ENCODE peak calls at places on chromosomes 7 and 10, in nine cellular contexts. One of them, this sample, is unnamed.

GRCh38 chr10:125064681-125065492 is 95.5 kb downstream of the CTBP2 start:
- DNase-seq in stimulated activated CD4-positive, alpha-beta T cell treated with anti-CD3 and anti-CD28 coated beads, Interleukin-12 subunit alpha, Interleukin-12 subunit beta, amount 100 ng/mL, for 24 hours: peak
- DNase-seq in stimulated activated CD8-positive, alpha-beta memory T cell treated with anti-CD3 and anti-CD28 coated beads, Interleukin-2, amount 100 ng/mL, for 48 hours: peak
- DNase-seq in mesendoderm: peak
- DNase-seq in T-helper 9 cell: no peak
- DNase-seq in HEK293T: no peak
- DNase-seq in T-helper 1 cell: no peak
- DNase-seq in HT1080: peak
- DNase-seq in K562: no peak
- DNase-seq in this sample: no peak

GRCh38 chr7:74475243-74475986 is 21.7 kb downstream of the GTF2IRD1 start:
- DNase-seq in K562: no peak
- DNase-seq in HEK293T: no peak
- DNase-seq in T-helper 1 cell: no peak
- DNase-seq in T-helper 9 cell: no peak
- DNase-seq in stimulated activated CD8-positive, alpha-beta memory T cell treated with anti-CD3 and anti-CD28 coated beads, Interleukin-2, amount 100 ng/mL, for 48 hours: no peak
- DNase-seq in stimulated activated CD4-positive, alpha-beta T cell treated with anti-CD3 and anti-CD28 coated beads, Interleukin-12 subunit alpha, Interleukin-12 subunit beta, amount 100 ng/mL, for 24 hours: no peak
- DNase-seq in mesendoderm: no peak
- DNase-seq in HT1080: no peak
- DNase-seq in this sample: no peak

GRCh38 chr10:11339660-11340059 is 271.8 kb downstream of the USP6NL start:
- DNase-seq in T-helper 1 cell: no peak
- DNase-seq in stimulated activated CD8-positive, alpha-beta memory T cell treated with anti-CD3 and anti-CD28 coated beads, Interleukin-2, amount 100 ng/mL, for 48 hours: no peak
- DNase-seq in stimulated activated CD4-positive, alpha-beta T cell treated with anti-CD3 and anti-CD28 coated beads, Interleukin-12 subunit alpha, Interleukin-12 subunit beta, amount 100 ng/mL, for 24 hours: no peak
- DNase-seq in mesendoderm: no peak
- DNase-seq in K562: no peak
- DNase-seq in HT1080: no peak
- DNase-seq in T-helper 9 cell: no peak
- DNase-seq in HEK293T: no peak
- DNase-seq in this sample: no peak

GRCh38 chr7:31517103-31517502 is 3.2 kb downstream of the ITPRID1 start:
- DNase-seq in stimulated activated CD4-positive, alpha-beta T cell treated with anti-CD3 and anti-CD28 coated beads, Interleukin-12 subunit alpha, Interleukin-12 subunit beta, amount 100 ng/mL, for 24 hours: no peak
- DNase-seq in K562: no peak
- DNase-seq in HT1080: no peak
- DNase-seq in T-helper 9 cell: no peak
- DNase-seq in HEK293T: no peak
- DNase-seq in stimulated activated CD8-positive, alpha-beta memory T cell treated with anti-CD3 and anti-CD28 coated beads, Interleukin-2, amount 100 ng/mL, for 48 hours: no peak
- DNase-seq in mesendoderm: no peak
- DNase-seq in T-helper 1 cell: no peak
- DNase-seq in this sample: no peak

GRCh38 chr10:75408512-75408881 is 6.9 kb upstream of the ZNF503 start:
- DNase-seq in mesendoderm: no peak
- DNase-seq in T-helper 9 cell: no peak
- DNase-seq in T-helper 1 cell: no peak
- DNase-seq in HT1080: no peak
- DNase-seq in HEK293T: no peak
- DNase-seq in stimulated activated CD8-positive, alpha-beta memory T cell treated with anti-CD3 and anti-CD28 coated beads, Interleukin-2, amount 100 ng/mL, for 48 hours: no peak
- DNase-seq in stimulated activated CD4-positive, alpha-beta T cell treated with anti-CD3 and anti-CD28 coated beads, Interleukin-12 subunit alpha, Interleukin-12 subunit beta, amount 100 ng/mL, for 24 hours: no peak
- DNase-seq in K562: no peak
- DNase-seq in this sample: peak

GRCh38 chr7:151847136-151847535 is 29.8 kb downstream of the PRKAG2 start:
- DNase-seq in HT1080: no peak
- DNase-seq in T-helper 9 cell: no peak
- DNase-seq in T-helper 1 cell: no peak
- DNase-seq in mesendoderm: no peak
- DNase-seq in K562: no peak
- DNase-seq in stimulated activated CD4-positive, alpha-beta T cell treated with anti-CD3 and anti-CD28 coated beads, Interleukin-12 subunit alpha, Interleukin-12 subunit beta, amount 100 ng/mL, for 24 hours: no peak
- DNase-seq in stimulated activated CD8-positive, alpha-beta memory T cell treated with anti-CD3 and anti-CD28 coated beads, Interleukin-2, amount 100 ng/mL, for 48 hours: no peak
- DNase-seq in HEK293T: no peak
- DNase-seq in this sample: no peak

GRCh38 chr7:91683823-91684222 is 196.7 kb downstream of the MTERF1 start:
- DNase-seq in mesendoderm: no peak
- DNase-seq in T-helper 9 cell: no peak
- DNase-seq in HEK293T: no peak
- DNase-seq in K562: no peak
- DNase-seq in T-helper 1 cell: no peak
- DNase-seq in stimulated activated CD8-positive, alpha-beta memory T cell treated with anti-CD3 and anti-CD28 coated beads, Interleukin-2, amount 100 ng/mL, for 48 hours: no peak
- DNase-seq in stimulated activated CD4-positive, alpha-beta T cell treated with anti-CD3 and anti-CD28 coated beads, Interleukin-12 subunit alpha, Interleukin-12 subunit beta, amount 100 ng/mL, for 24 hours: no peak
- DNase-seq in HT1080: peak
- DNase-seq in this sample: no peak

GRCh38 chr7:76054129-76055120 is 6.5 kb downstream of the MDH2 start:
- DNase-seq in stimulated activated CD8-positive, alpha-beta memory T cell treated with anti-CD3 and anti-CD28 coated beads, Interleukin-2, amount 100 ng/mL, for 48 hours: no peak
- DNase-seq in T-helper 9 cell: no peak
- DNase-seq in K562: no peak
- DNase-seq in T-helper 1 cell: no peak
- DNase-seq in mesendoderm: peak
- DNase-seq in stimulated activated CD4-positive, alpha-beta T cell treated with anti-CD3 and anti-CD28 coated beads, Interleukin-12 subunit alpha, Interleukin-12 subunit beta, amount 100 ng/mL, for 24 hours: no peak
- DNase-seq in HEK293T: no peak
- DNase-seq in HT1080: peak
- DNase-seq in this sample: no peak

GRCh38 chr7:108094375-108094774 is 35.8 kb downstream of the LAMB4 start:
- DNase-seq in stimulated activated CD4-positive, alpha-beta T cell treated with anti-CD3 and anti-CD28 coated beads, Interleukin-12 subunit alpha, Interleukin-12 subunit beta, amount 100 ng/mL, for 24 hours: no peak
- DNase-seq in T-helper 9 cell: no peak
- DNase-seq in HEK293T: no peak
- DNase-seq in mesendoderm: no peak
- DNase-seq in T-helper 1 cell: no peak
- DNase-seq in K562: no peak
- DNase-seq in stimulated activated CD8-positive, alpha-beta memory T cell treated with anti-CD3 and anti-CD28 coated beads, Interleukin-2, amount 100 ng/mL, for 48 hours: no peak
- DNase-seq in HT1080: no peak
- DNase-seq in this sample: no peak

GRCh38 chr10:25758511-25758910 is 175.5 kb upstream of the MYO3A start:
- DNase-seq in T-helper 9 cell: no peak
- DNase-seq in mesendoderm: no peak
- DNase-seq in K562: no peak
- DNase-seq in stimulated activated CD4-positive, alpha-beta T cell treated with anti-CD3 and anti-CD28 coated beads, Interleukin-12 subunit alpha, Interleukin-12 subunit beta, amount 100 ng/mL, for 24 hours: no peak
- DNase-seq in HEK293T: no peak
- DNase-seq in HT1080: no peak
- DNase-seq in T-helper 1 cell: no peak
- DNase-seq in stimulated activated CD8-positive, alpha-beta memory T cell treated with anti-CD3 and anti-CD28 coated beads, Interleukin-2, amount 100 ng/mL, for 48 hours: no peak
- DNase-seq in this sample: no peak

GRCh38 chr10:76037531-76037930 is 606.1 kb downstream of the LRMDA start:
- DNase-seq in HT1080: no peak
- DNase-seq in T-helper 9 cell: no peak
- DNase-seq in T-helper 1 cell: no peak
- DNase-seq in mesendoderm: no peak
- DNase-seq in K562: no peak
- DNase-seq in stimulated activated CD4-positive, alpha-beta T cell treated with anti-CD3 and anti-CD28 coated beads, Interleukin-12 subunit alpha, Interleukin-12 subunit beta, amount 100 ng/mL, for 24 hours: no peak
- DNase-seq in HEK293T: no peak
- DNase-seq in stimulated activated CD8-positive, alpha-beta memory T cell treated with anti-CD3 and anti-CD28 coated beads, Interleukin-2, amount 100 ng/mL, for 48 hours: no peak
- DNase-seq in this sample: no peak

GRCh38 chr7:99143853-99144672 is at the start of gene SMURF1:
- DNase-seq in mesendoderm: peak
- DNase-seq in HEK293T: peak
- DNase-seq in T-helper 1 cell: peak
- DNase-seq in HT1080: peak
- DNase-seq in stimulated activated CD4-positive, alpha-beta T cell treated with anti-CD3 and anti-CD28 coated beads, Interleukin-12 subunit alpha, Interleukin-12 subunit beta, amount 100 ng/mL, for 24 hours: peak
- DNase-seq in T-helper 9 cell: peak
- DNase-seq in K562: peak
- DNase-seq in stimulated activated CD8-positive, alpha-beta memory T cell treated with anti-CD3 and anti-CD28 coated beads, Interleukin-2, amount 100 ng/mL, for 48 hours: peak
- DNase-seq in this sample: peak

GRCh38 chr7:22154130-22154529 is 202.8 kb downstream of the RAPGEF5 start:
- DNase-seq in mesendoderm: peak
- DNase-seq in HEK293T: no peak
- DNase-seq in HT1080: no peak
- DNase-seq in stimulated activated CD8-positive, alpha-beta memory T cell treated with anti-CD3 and anti-CD28 coated beads, Interleukin-2, amount 100 ng/mL, for 48 hours: no peak
- DNase-seq in stimulated activated CD4-positive, alpha-beta T cell treated with anti-CD3 and anti-CD28 coated beads, Interleukin-12 subunit alpha, Interleukin-12 subunit beta, amount 100 ng/mL, for 24 hours: no peak
- DNase-seq in T-helper 9 cell: no peak
- DNase-seq in T-helper 1 cell: no peak
- DNase-seq in K562: no peak
- DNase-seq in this sample: peak

GRCh38 chr7:151637781-151638261 is 118.1 kb upstream of the RHEB start:
- DNase-seq in stimulated activated CD4-positive, alpha-beta T cell treated with anti-CD3 and anti-CD28 coated beads, Interleukin-12 subunit alpha, Interleukin-12 subunit beta, amount 100 ng/mL, for 24 hours: no peak
- DNase-seq in HEK293T: no peak
- DNase-seq in mesendoderm: no peak
- DNase-seq in T-helper 1 cell: no peak
- DNase-seq in T-helper 9 cell: no peak
- DNase-seq in K562: no peak
- DNase-seq in stimulated activated CD8-positive, alpha-beta memory T cell treated with anti-CD3 and anti-CD28 coated beads, Interleukin-2, amount 100 ng/mL, for 48 hours: no peak
- DNase-seq in HT1080: no peak
- DNase-seq in this sample: no peak

GRCh38 chr7:112411186-112411795 is 39.0 kb upstream of the IFRD1 start:
- DNase-seq in K562: no peak
- DNase-seq in T-helper 9 cell: no peak
- DNase-seq in mesendoderm: peak
- DNase-seq in HEK293T: peak
- DNase-seq in HT1080: peak
- DNase-seq in T-helper 1 cell: no peak
- DNase-seq in stimulated activated CD4-positive, alpha-beta T cell treated with anti-CD3 and anti-CD28 coated beads, Interleukin-12 subunit alpha, Interleukin-12 subunit beta, amount 100 ng/mL, for 24 hours: no peak
- DNase-seq in stimulated activated CD8-positive, alpha-beta memory T cell treated with anti-CD3 and anti-CD28 coated beads, Interleukin-2, amount 100 ng/mL, for 48 hours: no peak
- DNase-seq in this sample: no peak

GRCh38 chr10:117544729-117545140 is 2.2 kb downstream of the EMX2 start:
- DNase-seq in stimulated activated CD4-positive, alpha-beta T cell treated with anti-CD3 and anti-CD28 coated beads, Interleukin-12 subunit alpha, Interleukin-12 subunit beta, amount 100 ng/mL, for 24 hours: no peak
- DNase-seq in T-helper 1 cell: no peak
- DNase-seq in K562: no peak
- DNase-seq in HEK293T: peak
- DNase-seq in HT1080: no peak
- DNase-seq in T-helper 9 cell: no peak
- DNase-seq in mesendoderm: peak
- DNase-seq in stimulated activated CD8-positive, alpha-beta memory T cell treated with anti-CD3 and anti-CD28 coated beads, Interleukin-2, amount 100 ng/mL, for 48 hours: no peak
- DNase-seq in this sample: peak

This sample was measured in nephron progenitor cell.